ENCODE peak calls at places on chromosomes 13 and 19, in nine cellular contexts. One of them, this sample, is unnamed.

GRCh38 chr13:20272571-20273171 is 40.6 kb upstream of the GJB6 start:
- DNase-seq in A549: no peak
- DNase-seq in Peyer's patch: no peak
- DNase-seq in tibial nerve: no peak
- DNase-seq in IMR-90: no peak
- DNase-seq in stomach: no peak
- DNase-seq in uterus: no peak
- DNase-seq in breast epithelium: no peak
- DNase-seq in H1: no peak
- DNase-seq in this sample: no peak

GRCh38 chr19:30419581-30420180 is 47.5 kb downstream of the ZNF536 start:
- DNase-seq in A549: no peak
- DNase-seq in Peyer's patch: no peak
- DNase-seq in tibial nerve: no peak
- DNase-seq in IMR-90: no peak
- DNase-seq in stomach: no peak
- DNase-seq in uterus: no peak
- DNase-seq in breast epithelium: no peak
- DNase-seq in H1: peak; percentile 40
- DNase-seq in this sample: no peak

GRCh38 chr13:82011355-82011754 is 1670.4 kb upstream of the SPRY2 start:
- DNase-seq in A549: no peak
- DNase-seq in Peyer's patch: no peak
- DNase-seq in tibial nerve: no peak
- DNase-seq in IMR-90: no peak
- DNase-seq in stomach: no peak
- DNase-seq in uterus: no peak
- DNase-seq in breast epithelium: no peak
- DNase-seq in H1: no peak
- DNase-seq in this sample: no peak

GRCh38 chr19:51203941-51204720 is 20.7 kb upstream of the CD33 start:
- DNase-seq in A549: no peak
- DNase-seq in Peyer's patch: no peak
- DNase-seq in tibial nerve: no peak
- DNase-seq in IMR-90: no peak
- DNase-seq in stomach: no peak
- DNase-seq in uterus: no peak
- DNase-seq in breast epithelium: no peak
- DNase-seq in H1: no peak
- DNase-seq in this sample: no peak

GRCh38 chr13:42022796-42023493 is 25.5 kb upstream of the DGKH start:
- DNase-seq in A549: no peak
- DNase-seq in Peyer's patch: no peak
- DNase-seq in tibial nerve: no peak
- DNase-seq in IMR-90: no peak
- DNase-seq in stomach: no peak
- DNase-seq in uterus: no peak
- DNase-seq in breast epithelium: no peak
- DNase-seq in H1: no peak
- DNase-seq in this sample: no peak

GRCh38 chr19:48681127-48681470 is 8.3 kb upstream of the NTN5 start:
- DNase-seq in A549: no peak
- DNase-seq in Peyer's patch: no peak
- DNase-seq in tibial nerve: no peak
- DNase-seq in IMR-90: peak; percentile 93
- DNase-seq in stomach: peak; percentile 57
- DNase-seq in uterus: no peak
- DNase-seq in breast epithelium: no peak
- DNase-seq in H1: no peak
- DNase-seq in this sample: no peak

GRCh38 chr19:5665781-5666513 is 14.4 kb downstream of the MICOS13 start:
- DNase-seq in A549: peak; percentile 68
- DNase-seq in Peyer's patch: no peak
- DNase-seq in tibial nerve: no peak
- DNase-seq in IMR-90: peak; percentile 84
- DNase-seq in stomach: no peak
- DNase-seq in uterus: no peak
- DNase-seq in breast epithelium: no peak
- DNase-seq in H1: no peak
- DNase-seq in this sample: no peak

GRCh38 chr19:49546825-49547565 is 19.2 kb downstream of the RCN3 start:
- DNase-seq in A549: peak; percentile 94
- DNase-seq in Peyer's patch: no peak
- DNase-seq in tibial nerve: peak; percentile 52
- DNase-seq in IMR-90: peak; percentile 89
- DNase-seq in stomach: peak; percentile 74
- DNase-seq in uterus: peak; percentile 88
- DNase-seq in breast epithelium: peak; percentile 68
- DNase-seq in H1: peak; percentile 74
- DNase-seq in this sample: peak; percentile 65

GRCh38 chr19:7083076-7083956 is 13.8 kb downstream of the ZNF557 start:
- DNase-seq in A549: peak; percentile 64
- DNase-seq in Peyer's patch: no peak
- DNase-seq in tibial nerve: no peak
- DNase-seq in IMR-90: peak; percentile 38
- DNase-seq in stomach: no peak
- DNase-seq in uterus: no peak
- DNase-seq in breast epithelium: no peak
- DNase-seq in H1: no peak
- DNase-seq in this sample: no peak

DNA sequence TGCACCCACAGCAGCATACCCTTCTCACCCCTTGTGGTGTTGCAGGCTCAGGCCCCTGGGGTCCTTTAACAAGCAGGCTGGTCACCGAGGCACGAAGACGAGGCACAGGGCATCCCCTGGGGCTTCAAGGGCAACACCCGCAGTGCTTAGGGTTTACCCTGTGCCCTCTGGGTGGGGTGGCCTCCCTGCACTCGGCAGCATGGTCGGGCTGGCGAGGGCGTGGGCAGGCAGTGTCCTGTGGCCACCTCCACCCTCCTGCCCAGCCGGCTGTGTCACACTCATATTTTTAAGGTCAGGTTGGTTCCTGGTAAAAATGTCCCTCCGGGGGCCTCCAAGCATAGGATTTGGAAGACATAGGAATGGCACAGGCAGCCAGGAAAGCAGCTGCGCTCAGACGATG is 11.4 kb upstream of the ZNF135 start:
- DNase-seq in A549: no peak
- DNase-seq in Peyer's patch: no peak
- DNase-seq in tibial nerve: no peak
- DNase-seq in IMR-90: no peak
- DNase-seq in stomach: no peak
- DNase-seq in uterus: no peak
- DNase-seq in breast epithelium: no peak
- DNase-seq in H1: no peak
- DNase-seq in this sample: no peak
- H3K9me3 ChIP-seq in A549: peaks cover 80% of the 10 kb centered on the region
- H3K9me3 ChIP-seq in Peyer's patch: no peaks in the 10 kb centered on the region
- H3K9me3 ChIP-seq in tibial nerve: no peaks in the 10 kb centered on the region
- H3K9me3 ChIP-seq in IMR-90: peaks cover 79% of the 10 kb centered on the region
- H3K9me3 ChIP-seq in stomach: peaks cover 100% of the 10 kb centered on the region
- H3K9me3 ChIP-seq in uterus: no peaks in the 10 kb centered on the region
- H3K9me3 ChIP-seq in breast epithelium: peaks cover 86% of the 10 kb centered on the region
- H3K9me3 ChIP-seq in H1: peaks cover 39% of the 10 kb centered on the region
- H3K9me3 ChIP-seq in this sample: peaks cover 95% of the 10 kb centered on the region

DNA sequence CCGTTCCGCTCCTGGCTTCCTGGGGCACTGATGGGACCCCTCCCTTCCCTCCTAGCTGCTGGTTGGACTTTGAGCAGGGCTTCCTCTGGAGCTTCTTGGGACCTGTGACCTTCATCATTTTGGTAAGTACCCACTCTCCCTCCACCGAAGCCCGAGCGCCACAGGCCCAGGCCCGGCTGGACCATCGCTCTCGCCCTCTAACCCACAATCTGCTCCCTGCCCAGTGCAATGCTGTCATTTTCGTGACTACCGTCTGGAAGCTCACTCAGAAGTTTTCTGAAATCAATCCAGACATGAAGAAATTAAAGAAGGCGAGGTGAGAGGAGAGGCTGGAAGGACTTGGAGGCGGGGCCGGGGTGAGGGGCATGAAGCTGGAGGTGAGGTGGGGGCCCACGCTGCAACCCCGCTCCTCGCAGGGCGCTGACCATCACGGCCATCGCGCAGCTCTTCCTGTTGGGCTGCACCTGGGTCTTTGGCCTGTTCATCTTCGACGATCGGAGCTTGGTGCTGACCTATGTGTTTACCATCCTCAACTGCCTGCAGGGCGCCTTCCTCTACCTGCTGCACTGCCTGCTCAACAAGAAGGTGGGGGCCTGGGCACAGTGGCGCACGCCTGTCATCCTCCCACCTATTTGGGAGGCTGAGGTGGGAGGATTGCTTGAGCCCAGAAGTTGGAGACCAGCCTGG is 12.4 kb downstream of the DDX39A start:
- DNase-seq in A549: no peak
- DNase-seq in Peyer's patch: no peak
- DNase-seq in tibial nerve: no peak
- DNase-seq in IMR-90: no peak
- DNase-seq in stomach: no peak
- DNase-seq in uterus: no peak
- DNase-seq in breast epithelium: no peak
- DNase-seq in H1: no peak
- DNase-seq in this sample: no peak
- TF ChIP-seq POLR2A in A549: no peak
- TF ChIP-seq POLR2A in Peyer's patch: no peak
- TF ChIP-seq POLR2A in tibial nerve: no peak
- TF ChIP-seq POLR2A in IMR-90: no peak
- TF ChIP-seq POLR2A in stomach: no peak
- TF ChIP-seq POLR2A in uterus: no peak
- TF ChIP-seq POLR2A in breast epithelium: no peak
- TF ChIP-seq POLR2A in H1: no peak
- TF ChIP-seq POLR2A in this sample: no peak

GRCh38 chr13:112171570-112171965 is 104.6 kb downstream of the SOX1 start:
- DNase-seq in A549: no peak
- DNase-seq in Peyer's patch: no peak
- DNase-seq in tibial nerve: no peak
- DNase-seq in IMR-90: no peak
- DNase-seq in stomach: no peak
- DNase-seq in uterus: no peak
- DNase-seq in breast epithelium: no peak
- DNase-seq in H1: no peak
- DNase-seq in this sample: no peak

GRCh38 chr13:112172017-112172416 is 105.1 kb downstream of the SOX1 start:
- DNase-seq in A549: no peak
- DNase-seq in Peyer's patch: no peak
- DNase-seq in tibial nerve: no peak
- DNase-seq in IMR-90: no peak
- DNase-seq in stomach: no peak
- DNase-seq in uterus: no peak
- DNase-seq in breast epithelium: no peak
- DNase-seq in H1: no peak
- DNase-seq in this sample: no peak

GRCh38 chr13:112168771-112169170 is 101.8 kb downstream of the SOX1 start:
- DNase-seq in A549: no peak
- DNase-seq in Peyer's patch: no peak
- DNase-seq in tibial nerve: no peak
- DNase-seq in IMR-90: no peak
- DNase-seq in stomach: no peak
- DNase-seq in uterus: no peak
- DNase-seq in breast epithelium: no peak
- DNase-seq in H1: no peak
- DNase-seq in this sample: no peak

GRCh38 chr13:112170823-112171569 is 104.0 kb downstream of the SOX1 start:
- DNase-seq in A549: no peak
- DNase-seq in Peyer's patch: no peak
- DNase-seq in tibial nerve: no peak
- DNase-seq in IMR-90: no peak
- DNase-seq in stomach: no peak
- DNase-seq in uterus: no peak
- DNase-seq in breast epithelium: no peak
- DNase-seq in H1: no peak
- DNase-seq in this sample: no peak

GRCh38 chr13:112169941-112170822 is 103.2 kb downstream of the SOX1 start:
- DNase-seq in A549: no peak
- DNase-seq in Peyer's patch: no peak
- DNase-seq in tibial nerve: no peak
- DNase-seq in IMR-90: no peak
- DNase-seq in stomach: no peak
- DNase-seq in uterus: no peak
- DNase-seq in breast epithelium: no peak
- DNase-seq in H1: no peak
- DNase-seq in this sample: no peak
- H3K9me3 ChIP-seq in A549: no peaks in the 10 kb centered on the region
- H3K9me3 ChIP-seq in Peyer's patch: no peaks in the 10 kb centered on the region
- H3K9me3 ChIP-seq in tibial nerve: no peaks in the 10 kb centered on the region
- H3K9me3 ChIP-seq in IMR-90: peaks cover 56% of the 10 kb centered on the region
- H3K9me3 ChIP-seq in stomach: peaks cover 18% of the 10 kb centered on the region
- H3K9me3 ChIP-seq in uterus: no peaks in the 10 kb centered on the region
- H3K9me3 ChIP-seq in breast epithelium: peaks cover 5% of the 10 kb centered on the region
- H3K9me3 ChIP-seq in H1: peaks cover 7% of the 10 kb centered on the region
- H3K9me3 ChIP-seq in this sample: no peaks in the 10 kb centered on the region

GRCh38 chr19:36833430-36833829 is 4.8 kb downstream of the ZNF790 start:
- DNase-seq in A549: no peak
- DNase-seq in Peyer's patch: no peak
- DNase-seq in tibial nerve: no peak
- DNase-seq in IMR-90: no peak
- DNase-seq in stomach: no peak
- DNase-seq in uterus: no peak
- DNase-seq in breast epithelium: no peak
- DNase-seq in H1: no peak
- DNase-seq in this sample: no peak

GRCh38 chr19:36838784-36839324 is 667 bp upstream of the ZNF790 start:
- DNase-seq in A549: no peak
- DNase-seq in Peyer's patch: no peak
- DNase-seq in tibial nerve: no peak
- DNase-seq in IMR-90: peak; percentile 8
- DNase-seq in stomach: no peak
- DNase-seq in uterus: no peak
- DNase-seq in breast epithelium: no peak
- DNase-seq in H1: no peak
- DNase-seq in this sample: no peak

GRCh38 chr19:36837525-36837901 is 674 bp downstream of the ZNF790 start:
- DNase-seq in A549: no peak
- DNase-seq in Peyer's patch: no peak
- DNase-seq in tibial nerve: no peak
- DNase-seq in IMR-90: no peak
- DNase-seq in stomach: no peak
- DNase-seq in uterus: no peak
- DNase-seq in breast epithelium: no peak
- DNase-seq in H1: no peak
- DNase-seq in this sample: no peak

DNA sequence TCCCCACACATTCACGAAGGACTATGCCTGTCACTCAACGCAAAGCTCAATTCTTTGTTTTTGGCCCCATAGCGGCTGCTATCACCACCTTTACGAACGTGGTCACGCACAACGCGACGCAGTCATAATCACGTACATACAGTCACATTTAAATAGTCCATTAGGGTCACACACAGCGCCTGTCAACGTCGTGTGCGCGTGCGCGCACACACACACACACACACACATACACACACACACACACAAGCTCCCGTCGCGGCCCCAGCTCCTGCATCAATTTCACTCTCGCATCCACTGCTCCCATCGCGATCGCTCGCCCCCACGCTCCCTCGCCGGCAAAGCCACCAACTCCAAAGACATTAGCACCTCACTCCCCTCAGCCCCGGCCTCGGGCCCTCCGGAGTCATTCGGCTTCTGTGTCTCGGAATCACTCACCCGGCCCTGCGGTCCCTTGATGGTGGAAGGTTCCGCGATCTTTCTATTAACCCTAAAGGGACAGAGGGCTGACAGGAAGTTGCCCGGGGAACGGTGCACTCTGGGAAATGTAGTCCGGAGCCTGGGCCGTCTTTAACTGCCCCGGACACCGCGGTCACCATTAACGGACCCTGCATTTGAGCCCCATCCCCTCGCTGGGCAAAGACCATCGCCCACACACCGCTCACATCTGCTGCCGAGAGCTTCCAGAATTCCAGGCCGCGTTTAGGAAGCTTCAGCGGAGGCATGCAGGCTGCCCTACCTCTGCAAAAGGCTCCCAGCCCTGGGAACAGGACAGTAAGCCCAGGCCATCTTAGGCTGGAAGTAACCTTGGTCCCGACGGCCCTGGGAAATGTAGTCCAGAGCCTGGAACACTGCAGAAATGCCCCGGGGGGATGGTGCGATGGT is at the start of gene ZNF790:
- DNase-seq in A549: peak; percentile 80
- DNase-seq in Peyer's patch: peak; percentile 90
- DNase-seq in tibial nerve: peak; percentile 60
- DNase-seq in IMR-90: peak; percentile 89
- DNase-seq in stomach: peak; percentile 86
- DNase-seq in uterus: peak; percentile 85
- DNase-seq in breast epithelium: peak; percentile 77
- DNase-seq in H1: peak; percentile 86
- DNase-seq in this sample: peak; percentile 91
- TF ChIP-seq POLR2A in A549: peak; percentile 13
- TF ChIP-seq POLR2A in Peyer's patch: peak; percentile 48
- TF ChIP-seq POLR2A in tibial nerve: no peak
- TF ChIP-seq POLR2A in IMR-90: peak; percentile 48
- TF ChIP-seq POLR2A in stomach: no peak
- TF ChIP-seq POLR2A in uterus: no peak
- TF ChIP-seq POLR2A in breast epithelium: no peak
- TF ChIP-seq POLR2A in H1: peak; percentile 53
- TF ChIP-seq POLR2A in this sample: no peak

This sample was measured in heart left ventricle.